ENCODE peak calls at places on chromosome 9, in eight cellular contexts. G is Panc1, Q is stomach, D is prostate gland, P is GM23338, I is GM12891, J is upper lobe of left lung, K is transverse colon. N is an unnamed sample.

GRCh38 chr9:69590241-69590640 is 81.9 kb downstream of the APBA1 start:
- DNase-seq in J (no peak), Q (no peak), P (no peak), I (no peak), G (no peak), D (no peak), K (no peak), N (no peak)

GRCh38 chr9:110777201-110777842 is 108.7 kb downstream of the MUSK start:
- DNase-seq in I (no peak), D (no peak), K (no peak), Q (no peak), J (no peak), P (no peak), G (no peak), N (no peak)

GRCh38 chr9:84371737-84372136 is 31.2 kb upstream of the SLC28A3 start:
- DNase-seq in P (no peak), G (no peak), D (no peak), Q (no peak), J (no peak), K (no peak), I (no peak), N (no peak)

GRCh38 chr9:96022445-96023031 is 147.0 kb downstream of the ERCC6L2 start:
- DNase-seq in G (no peak), J (no peak), D (no peak), P (peak; percentile 75), Q (no peak), K (peak; percentile 36), I (no peak), N (no peak)

GRCh38 chr9:17490110-17490509 is 88.8 kb upstream of the SH3GL2 start:
- DNase-seq in D (no peak), G (no peak), K (no peak), P (no peak), I (no peak), J (no peak), Q (no peak), N (no peak)

GRCh38 chr9:79768199-79768598 is 196.4 kb downstream of the TLE4 start:
- DNase-seq in P (no peak), Q (no peak), G (no peak), D (no peak), I (no peak), J (no peak), K (no peak), N (no peak)

GRCh38 chr9:114016629-114017423 is 61.3 kb downstream of the AMBP start:
- DNase-seq in G (no peak), D (peak; percentile 2), P (no peak), K (no peak), Q (peak; percentile 23), J (no peak), I (no peak), N (no peak)

GRCh38 chr9:99593621-99594020 is 228.1 kb upstream of the NR4A3 start:
- DNase-seq in Q (no peak), K (no peak), G (no peak), J (no peak), P (no peak), D (no peak), I (no peak), N (no peak)

GRCh38 chr9:131620764-131621520 is 75.6 kb downstream of the PRRT1B start:
- DNase-seq in G (no peak), K (no peak), I (no peak), J (no peak), Q (no peak), P (no peak), D (no peak), N (no peak)

GRCh38 chr9:16238730-16239129 is 631.7 kb downstream of the BNC2 start:
- DNase-seq in J (no peak), K (no peak), Q (no peak), D (no peak), G (no peak), P (no peak), I (no peak), N (no peak)

GRCh38 chr9:27362447-27363210 is 65.7 kb upstream of the EQTN start:
- DNase-seq in K (no peak), D (no peak), P (no peak), I (no peak), G (no peak), J (no peak), Q (no peak), N (no peak)

DNA sequence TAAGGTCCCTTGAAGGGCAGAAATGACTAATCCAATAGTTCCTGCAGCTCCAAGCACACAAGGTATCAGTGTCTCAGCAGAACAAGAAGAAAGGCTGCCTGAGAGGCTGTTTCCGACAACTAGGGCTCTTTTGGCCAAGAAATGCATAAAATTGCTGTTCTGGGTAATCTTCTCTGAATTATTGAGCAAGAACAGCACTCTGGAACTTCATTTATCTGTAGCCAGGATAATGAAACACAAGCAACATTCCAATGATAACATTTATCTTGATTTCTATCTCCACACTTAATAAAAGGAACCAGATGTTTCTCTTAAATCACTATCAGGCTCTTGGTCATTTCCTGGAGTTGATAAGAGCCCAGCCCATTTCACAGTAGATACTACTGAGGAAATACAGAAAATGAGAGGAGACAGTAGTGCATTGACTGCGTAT is 17.0 kb upstream of the AUH start:
- DNase-seq in P (no peak), J (no peak), G (no peak), I (no peak), Q (no peak), K (no peak), D (no peak), N (no peak)
- TF ChIP-seq POLR2AphosphoS5 in P (no peak), J (peak; percentile 24), G (no peak), I (no peak), Q (no peak), K (no peak), D (no peak), N (no peak)

GRCh38 chr9:97980918-97981827 is 2.0 kb upstream of the ANP32B start:
- DNase-seq in P (no peak), G (no peak), K (peak; percentile 28), I (no peak), Q (no peak), J (no peak), D (peak; percentile 62), N (no peak)
- TF ChIP-seq POLR2AphosphoS5 in P (no peak), G (no peak), K (no peak), I (no peak), Q (no peak), J (no peak), D (peak; percentile 45), N (no peak)

DNA sequence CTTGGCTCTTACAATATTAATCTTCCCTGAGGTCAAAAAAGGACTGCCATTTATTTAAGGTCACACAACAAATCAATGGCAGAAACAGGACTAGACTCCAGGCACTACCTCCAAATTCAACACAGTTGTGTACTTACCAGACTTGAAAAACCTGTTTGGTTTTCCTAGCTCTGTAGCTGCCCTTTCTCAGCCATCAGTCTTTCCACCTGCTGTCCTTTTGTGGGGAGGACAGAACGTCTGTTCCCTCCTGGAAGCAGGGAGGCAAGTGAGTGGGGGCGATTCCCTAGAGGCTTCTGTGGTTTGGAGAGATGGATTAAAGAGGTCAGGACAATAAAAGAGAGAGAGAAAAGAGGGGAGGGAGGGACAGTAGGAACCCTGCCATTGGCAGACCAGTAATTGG is 14.7 kb downstream of the ASTN2 start:
- DNase-seq in D (peak; percentile 74), P (peak; percentile 64), J (no peak), K (no peak), G (no peak), Q (peak; percentile 39), I (no peak), N (no peak)
- TF ChIP-seq POLR2AphosphoS5 in D (peak; percentile 89), P (no peak), J (no peak), K (no peak), G (no peak), Q (peak; percentile 76), I (no peak), N (no peak)

DNA sequence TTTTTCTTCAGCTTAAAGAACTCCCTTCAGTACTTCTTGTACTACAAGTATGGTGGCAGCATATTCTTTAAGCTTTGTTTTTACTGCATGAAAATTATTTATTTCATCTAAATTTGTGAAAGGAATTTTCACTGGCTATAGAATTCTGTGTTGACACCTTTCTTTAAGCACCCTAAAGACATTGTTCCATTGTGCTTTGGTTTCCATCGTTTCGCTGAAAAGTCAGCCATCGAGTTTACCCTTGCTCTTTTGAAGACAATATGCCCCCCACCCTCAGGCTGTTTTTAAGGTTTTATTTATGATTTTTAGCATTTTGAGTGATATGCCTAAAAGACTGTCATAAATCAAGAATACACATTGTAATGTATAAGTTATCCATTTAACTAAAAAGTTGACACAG is 27.3 kb upstream of the COL5A1 start:
- DNase-seq in P (no peak), I (no peak), D (no peak), J (no peak), Q (no peak), K (no peak), G (no peak), N (no peak)
- TF ChIP-seq POLR2AphosphoS5 in P (no peak), I (no peak), D (no peak), J (no peak), Q (no peak), K (no peak), G (no peak), N (no peak)

GRCh38 chr9:127568971-127569818 is 42.9 kb upstream of the STXBP1 start:
- DNase-seq in K (peak; percentile 88), P (peak; percentile 91), D (peak; percentile 88), J (peak; percentile 96), G (no peak), I (peak; percentile 92), Q (peak; percentile 87), N (peak; percentile 93)
- TF ChIP-seq POLR2AphosphoS5 in K (peak; percentile 45), P (peak; percentile 83), D (peak; percentile 55), J (peak; percentile 40), G (peak; percentile 52), I (no peak), Q (peak; percentile 45), N (no peak)

GRCh38 chr9:3337515-3337914 is 188.3 kb downstream of the RFX3 start:
- DNase-seq in J (no peak), I (no peak), K (no peak), D (no peak), P (no peak), G (no peak), Q (no peak), N (no peak)
- TF ChIP-seq POLR2AphosphoS5 in J (no peak), I (no peak), K (peak; percentile 18), D (no peak), P (no peak), G (no peak), Q (no peak), N (no peak)

N was measured in GM12892.